ENCODE peak calls at places on chromosomes 3 and 15, in four cellular contexts. One of them, this sample, is unnamed.

GRCh38 chr3:47856669-47857068 is 53.7 kb downstream of the DHX30 start:
- DNase-seq in GM23338: no peak
- DNase-seq in heart right ventricle: no peak
- DNase-seq in mammary epithelial cell: no peak
- DNase-seq in this sample: no peak

GRCh38 chr3:18199757-18200156 is 225.4 kb downstream of the SATB1 start:
- DNase-seq in mammary epithelial cell: no peak
- DNase-seq in heart right ventricle: no peak
- DNase-seq in GM23338: no peak
- DNase-seq in this sample: no peak

GRCh38 chr15:100810831-100811230 is 68.8 kb upstream of the ALDH1A3 start:
- DNase-seq in mammary epithelial cell: no peak
- DNase-seq in GM23338: no peak
- DNase-seq in heart right ventricle: no peak
- DNase-seq in this sample: no peak

GRCh38 chr15:67822537-67823370 is 2.6 kb upstream of the SKOR1 start:
- DNase-seq in heart right ventricle: no peak
- DNase-seq in GM23338: peak
- DNase-seq in mammary epithelial cell: no peak
- DNase-seq in this sample: no peak

GRCh38 chr3:177776656-177777055 is 579.4 kb upstream of the TBL1XR1 start:
- DNase-seq in GM23338: peak
- DNase-seq in mammary epithelial cell: peak
- DNase-seq in heart right ventricle: no peak
- DNase-seq in this sample: peak

GRCh38 chr15:96331942-96332853 is 1.7 kb downstream of the NR2F2 start:
- DNase-seq in GM23338: peak
- DNase-seq in mammary epithelial cell: no peak
- DNase-seq in heart right ventricle: no peak
- DNase-seq in this sample: no peak

GRCh38 chr15:50358805-50359204 is 3.8 kb upstream of the GABPB1 start:
- DNase-seq in mammary epithelial cell: peak
- DNase-seq in heart right ventricle: no peak
- DNase-seq in GM23338: peak
- DNase-seq in this sample: peak

GRCh38 chr3:44942202-44942921 is 33.6 kb downstream of the ZDHHC3 start:
- DNase-seq in heart right ventricle: no peak
- DNase-seq in GM23338: no peak
- DNase-seq in mammary epithelial cell: peak
- DNase-seq in this sample: peak

GRCh38 chr15:92624401-92624991 is 31.1 kb downstream of the FAM174B start:
- DNase-seq in GM23338: no peak
- DNase-seq in heart right ventricle: peak
- DNase-seq in mammary epithelial cell: no peak
- DNase-seq in this sample: no peak

GRCh38 chr3:10119376-10119775 is 3.9 kb downstream of the BRK1 start:
- DNase-seq in heart right ventricle: no peak
- DNase-seq in GM23338: no peak
- DNase-seq in mammary epithelial cell: no peak
- DNase-seq in this sample: no peak

GRCh38 chr3:28916713-28917499 is 364.0 kb upstream of the RBMS3 start:
- DNase-seq in GM23338: peak
- DNase-seq in heart right ventricle: peak
- DNase-seq in mammary epithelial cell: peak
- DNase-seq in this sample: peak

GRCh38 chr3:194243172-194243861 is 107.4 kb downstream of the HES1 start:
- DNase-seq in heart right ventricle: no peak
- DNase-seq in GM23338: no peak
- DNase-seq in mammary epithelial cell: no peak
- DNase-seq in this sample: no peak

GRCh38 chr3:14620512-14620911 is 31.1 kb upstream of the CCDC174 start:
- DNase-seq in mammary epithelial cell: no peak
- DNase-seq in GM23338: peak
- DNase-seq in heart right ventricle: no peak
- DNase-seq in this sample: no peak

GRCh38 chr3:169668957-169669681 is 5.6 kb upstream of the MECOM start:
- DNase-seq in mammary epithelial cell: peak
- DNase-seq in GM23338: peak
- DNase-seq in heart right ventricle: peak
- DNase-seq in this sample: peak

GRCh38 chr15:57403532-57403931 is 27.2 kb downstream of the CGNL1 start:
- DNase-seq in GM23338: no peak
- DNase-seq in heart right ventricle: peak
- DNase-seq in mammary epithelial cell: no peak
- DNase-seq in this sample: no peak

GRCh38 chr3:194874206-194874605 is 188.5 kb downstream of the FAM43A start:
- DNase-seq in heart right ventricle: no peak
- DNase-seq in mammary epithelial cell: no peak
- DNase-seq in GM23338: no peak
- DNase-seq in this sample: no peak

GRCh38 chr15:71237456-71238188 is 122.4 kb downstream of the THSD4 start:
- DNase-seq in GM23338: no peak
- DNase-seq in mammary epithelial cell: peak
- DNase-seq in heart right ventricle: peak
- DNase-seq in this sample: peak

GRCh38 chr15:65530318-65531111 is at the start of gene HACD3:
- DNase-seq in GM23338: peak
- DNase-seq in heart right ventricle: peak
- DNase-seq in mammary epithelial cell: peak
- DNase-seq in this sample: peak

GRCh38 chr15:34663101-34663500 is 79.7 kb upstream of the GOLGA8B start:
- DNase-seq in heart right ventricle: no peak
- DNase-seq in GM23338: no peak
- DNase-seq in mammary epithelial cell: no peak
- DNase-seq in this sample: no peak

GRCh38 chr15:101054991-101055390 is 135.8 kb downstream of the LRRK1 start:
- DNase-seq in mammary epithelial cell: no peak
- DNase-seq in heart right ventricle: no peak
- DNase-seq in GM23338: no peak
- DNase-seq in this sample: no peak

GRCh38 chr3:74546426-74546825 is 68.0 kb downstream of the CNTN3 start:
- DNase-seq in GM23338: no peak
- DNase-seq in mammary epithelial cell: peak
- DNase-seq in heart right ventricle: no peak
- DNase-seq in this sample: no peak

GRCh38 chr3:56157693-56158092 is 310.6 kb downstream of the ERC2 start:
- DNase-seq in mammary epithelial cell: peak
- DNase-seq in heart right ventricle: no peak
- DNase-seq in GM23338: no peak
- DNase-seq in this sample: no peak

GRCh38 chr3:183587337-183587736 is 31.8 kb upstream of the KLHL6 start:
- DNase-seq in GM23338: no peak
- DNase-seq in mammary epithelial cell: no peak
- DNase-seq in heart right ventricle: no peak
- DNase-seq in this sample: no peak

GRCh38 chr3:179962617-179963387 is 73.9 kb downstream of the PEX5L start:
- DNase-seq in GM23338: no peak
- DNase-seq in heart right ventricle: no peak
- DNase-seq in mammary epithelial cell: peak
- DNase-seq in this sample: no peak

GRCh38 chr3:42351221-42351620 is 59.2 kb downstream of the LYZL4 start:
- DNase-seq in mammary epithelial cell: no peak
- DNase-seq in heart right ventricle: no peak
- DNase-seq in GM23338: no peak
- DNase-seq in this sample: no peak

GRCh38 chr3:9399746-9400145 is 2.3 kb downstream of the SETD5 start:
- DNase-seq in mammary epithelial cell: peak
- DNase-seq in heart right ventricle: peak
- DNase-seq in GM23338: peak
- DNase-seq in this sample: peak

GRCh38 chr3:71066849-71067261 is 516.7 kb downstream of the FOXP1 start:
- DNase-seq in heart right ventricle: no peak
- DNase-seq in mammary epithelial cell: peak
- DNase-seq in GM23338: no peak
- DNase-seq in this sample: no peak

DNA sequence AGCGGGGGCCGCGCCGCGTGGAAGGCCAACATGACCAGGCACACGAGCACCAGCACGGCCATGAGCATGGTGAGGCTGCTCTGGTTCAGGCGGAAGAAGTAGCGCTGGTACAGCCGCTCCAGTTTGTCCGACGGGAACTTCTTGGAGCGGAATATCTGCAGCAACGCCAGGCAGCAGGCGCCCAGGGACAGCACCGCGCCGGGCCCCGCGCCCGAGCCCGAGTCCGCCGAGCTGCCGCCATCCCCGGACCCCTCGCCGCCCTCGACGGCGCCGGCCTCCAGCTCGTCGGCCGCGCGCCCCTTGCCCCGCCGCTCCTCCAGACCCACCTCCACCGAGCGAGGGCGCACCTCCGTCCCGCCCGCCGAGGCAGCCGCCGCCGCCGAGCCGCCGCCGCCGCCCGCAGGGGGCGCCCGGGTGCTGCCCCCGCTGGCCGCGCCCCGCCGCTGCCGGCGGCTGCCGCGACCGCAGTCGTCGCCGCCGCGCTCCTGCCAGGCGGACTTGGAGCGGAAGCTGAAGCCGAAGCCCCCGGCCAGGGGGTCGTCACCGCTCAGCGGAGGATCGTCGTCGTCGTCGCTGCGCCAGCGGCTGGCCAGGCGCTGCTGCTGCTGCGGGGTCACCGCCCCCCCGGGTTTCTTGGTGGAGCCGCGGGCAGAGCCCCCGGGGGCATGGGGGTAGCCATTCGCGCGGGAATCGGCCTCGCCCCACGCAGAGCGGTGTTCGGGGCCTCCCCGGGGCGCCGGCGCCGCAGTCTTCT is 964 bp downstream of the ADCY5 start:
- DNase-seq in heart right ventricle: no peak
- DNase-seq in GM23338: peak
- DNase-seq in mammary epithelial cell: no peak
- DNase-seq in this sample: no peak
- H3K27ac ChIP-seq in heart right ventricle: peak
- H3K27ac ChIP-seq in GM23338: no peak
- H3K27ac ChIP-seq in mammary epithelial cell: no peak
- H3K27ac ChIP-seq in this sample: no peak

DNA sequence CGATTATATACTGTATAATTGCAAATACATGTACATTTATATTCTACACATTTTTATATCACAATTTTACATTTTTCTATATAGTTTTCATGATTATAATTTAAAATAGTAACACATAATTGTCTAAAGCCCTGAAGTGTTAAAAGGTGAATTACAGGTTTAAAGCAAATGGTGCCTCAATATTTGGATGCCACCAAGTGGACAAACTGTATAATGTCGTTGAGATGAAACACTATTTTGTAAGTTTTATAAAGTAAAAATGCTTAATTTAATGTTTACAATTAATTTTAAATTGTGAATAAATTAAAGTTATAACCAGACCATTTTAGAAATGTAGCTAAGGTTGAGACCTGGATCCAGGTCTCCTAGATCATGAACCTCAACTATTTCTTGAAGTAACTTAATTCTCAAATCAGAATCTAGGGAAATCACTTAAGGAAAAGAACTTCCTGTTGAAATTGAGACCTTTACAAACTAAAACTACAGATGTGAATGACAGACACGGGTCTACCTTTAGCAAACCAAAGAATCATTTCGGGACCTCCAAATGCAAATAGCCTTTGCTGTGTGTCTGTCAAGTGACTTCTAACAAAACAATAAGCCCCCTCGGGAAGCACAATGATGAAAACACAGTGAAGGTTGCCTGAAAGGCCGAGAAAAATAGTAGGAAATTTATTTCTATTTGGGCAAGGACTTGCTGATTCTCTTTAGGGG is 37.8 kb downstream of the EHHADH start:
- DNase-seq in mammary epithelial cell: peak
- DNase-seq in GM23338: peak
- DNase-seq in heart right ventricle: no peak
- DNase-seq in this sample: peak
- TF ChIP-seq CTCF in mammary epithelial cell: peak
- TF ChIP-seq CTCF in GM23338: peak
- TF ChIP-seq CTCF in heart right ventricle: peak
- TF ChIP-seq CTCF in this sample: peak

DNA sequence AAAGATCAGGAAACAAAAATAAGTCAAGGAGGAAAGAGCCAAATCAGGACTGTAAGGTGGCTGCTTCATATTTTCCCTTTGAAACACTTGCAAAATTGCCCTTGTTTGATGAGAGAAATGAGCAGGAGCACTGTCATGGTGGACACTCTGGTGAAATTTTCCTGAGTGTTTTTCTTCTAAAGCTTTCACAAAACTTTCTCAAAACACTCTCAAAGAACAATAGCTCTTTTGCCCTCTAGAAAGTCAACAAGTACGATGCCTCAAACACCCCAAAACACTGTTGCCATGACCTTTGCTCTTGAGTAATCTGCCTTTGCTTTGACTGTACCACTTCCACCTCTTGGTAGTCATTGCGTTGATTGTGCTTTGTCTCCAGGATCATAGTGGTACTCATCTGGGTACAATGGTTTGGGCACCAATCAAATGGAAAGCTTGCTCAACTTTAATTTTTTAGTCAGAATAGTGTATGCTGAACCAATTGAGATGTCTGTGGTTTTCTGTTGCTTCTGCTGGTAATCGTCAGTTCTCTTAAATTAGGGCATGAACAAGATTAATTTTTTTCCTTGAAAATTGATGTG is 13.2 kb upstream of the MITF start:
- DNase-seq in heart right ventricle: no peak
- DNase-seq in GM23338: no peak
- DNase-seq in mammary epithelial cell: no peak
- DNase-seq in this sample: no peak
- H3K27ac ChIP-seq in heart right ventricle: no peak
- H3K27ac ChIP-seq in GM23338: no peak
- H3K27ac ChIP-seq in mammary epithelial cell: no peak
- H3K27ac ChIP-seq in this sample: no peak

GRCh38 chr15:83558146-83558545 is 95.8 kb upstream of the ADAMTSL3 start:
- DNase-seq in GM23338: no peak
- DNase-seq in mammary epithelial cell: no peak
- DNase-seq in heart right ventricle: no peak
- DNase-seq in this sample: no peak

GRCh38 chr15:83561661-83562060 is 92.3 kb upstream of the ADAMTSL3 start:
- DNase-seq in heart right ventricle: no peak
- DNase-seq in GM23338: no peak
- DNase-seq in mammary epithelial cell: peak
- DNase-seq in this sample: no peak

GRCh38 chr15:83556754-83557153 is 97.2 kb upstream of the ADAMTSL3 start:
- DNase-seq in GM23338: no peak
- DNase-seq in mammary epithelial cell: no peak
- DNase-seq in heart right ventricle: no peak
- DNase-seq in this sample: no peak

GRCh38 chr15:83556068-83556467 is 97.9 kb upstream of the ADAMTSL3 start:
- DNase-seq in mammary epithelial cell: no peak
- DNase-seq in GM23338: no peak
- DNase-seq in heart right ventricle: no peak
- DNase-seq in this sample: no peak

GRCh38 chr15:83559310-83559966 is 94.5 kb upstream of the ADAMTSL3 start:
- DNase-seq in mammary epithelial cell: peak
- DNase-seq in heart right ventricle: peak
- DNase-seq in GM23338: peak
- DNase-seq in this sample: peak
- TF ChIP-seq CTCF in mammary epithelial cell: peak
- TF ChIP-seq CTCF in heart right ventricle: peak
- TF ChIP-seq CTCF in GM23338: peak
- TF ChIP-seq CTCF in this sample: peak